ENCODE peak calls at places on chromosomes 6 and 20, in eight cellular contexts. W is AG08395; L is endothelial cell of umbilical vein; N is SK-MEL-5; X is CD8-positive, alpha-beta memory T cell; B is stimulated activated CD4-positive, alpha-beta T cell treated with anti-CD3 and anti-CD28 coated beads, Interleukin-2, amount 100 ng/mL, for 24 hours; R is pancreas; I is epithelial cell of esophagus. H is an unnamed sample.

GRCh38 chr6:108341312-108341711 is 46.5 kb downstream of the AFG1L start:
- DNase-seq in W (no peak), I (no peak), B (no peak), R (no peak), X (no peak), L (no peak), N (no peak), H (no peak)

GRCh38 chr6:166017032-166017635 is 150.5 kb downstream of the TBXT start:
- DNase-seq in R (no peak), B (no peak), X (no peak), I (no peak), L (no peak), N (no peak), W (no peak), H (no peak)

GRCh38 chr6:112017169-112017568 is 36.7 kb upstream of the CCN6 start:
- DNase-seq in B (peak; percentile 51), X (no peak), W (no peak), N (no peak), L (no peak), I (no peak), R (no peak), H (peak; percentile 56)

GRCh38 chr6:89792881-89793280 is 26.7 kb downstream of the MDN1 start:
- DNase-seq in N (peak; percentile 77), W (peak; percentile 41), R (no peak), B (no peak), I (peak; percentile 57), L (peak; percentile 46), X (no peak), H (no peak)

GRCh38 chr20:47936612-47937011 is 151.3 kb upstream of the SULF2 start:
- DNase-seq in W (no peak), I (no peak), L (no peak), R (no peak), X (no peak), N (no peak), B (no peak), H (no peak)

GRCh38 chr20:31517373-31517772 is 3.1 kb downstream of the HM13 start:
- DNase-seq in X (no peak), B (no peak), R (peak; percentile 75), I (peak; percentile 68), N (peak; percentile 89), L (peak; percentile 69), W (peak; percentile 73), H (no peak)

GRCh38 chr6:106973018-106973840 is 1.3 kb downstream of the CD24 start:
- DNase-seq in N (no peak), B (peak; percentile 3), I (peak; percentile 27), R (peak; percentile 29), L (no peak), X (no peak), W (no peak), H (no peak)

GRCh38 chr6:37083243-37084138 is 78.0 kb downstream of the FGD2 start:
- DNase-seq in W (peak; percentile 59), R (peak; percentile 55), L (peak; percentile 16), X (no peak), I (peak; percentile 89), B (no peak), N (no peak), H (no peak)

GRCh38 chr6:100924574-100924973 is 43.4 kb upstream of the ASCC3 start:
- DNase-seq in N (no peak), I (peak; percentile 76), R (no peak), X (no peak), W (no peak), B (no peak), L (no peak), H (no peak)

GRCh38 chr20:57651977-57652864 is 32.0 kb upstream of the ZBP1 start:
- DNase-seq in I (no peak), X (no peak), R (no peak), L (no peak), B (no peak), W (no peak), N (no peak), H (no peak)

GRCh38 chr20:39651645-39652340 is 689.6 kb downstream of the DHX35 start:
- DNase-seq in B (no peak), I (no peak), W (no peak), R (no peak), N (no peak), L (no peak), X (no peak), H (no peak)

GRCh38 chr20:47057661-47058060 is 163.0 kb downstream of the EYA2 start:
- DNase-seq in L (no peak), N (no peak), X (no peak), I (no peak), B (no peak), W (no peak), R (no peak), H (no peak)

GRCh38 chr6:42375007-42375635 is 76.6 kb downstream of the TRERF1 start:
- DNase-seq in I (no peak), L (no peak), R (no peak), W (no peak), N (no peak), B (no peak), X (no peak), H (no peak)

GRCh38 chr6:170144952-170145587 is 145.8 kb downstream of the DLL1 start:
- DNase-seq in B (no peak), X (no peak), W (no peak), L (no peak), I (peak; percentile 89), R (no peak), N (no peak), H (no peak)

GRCh38 chr6:85569323-85569722 is 24.3 kb downstream of the SNX14 start:
- DNase-seq in B (no peak), N (no peak), R (no peak), W (peak; percentile 26), X (no peak), L (peak; percentile 55), I (peak; percentile 24), H (no peak)

GRCh38 chr6:169884158-169884557 is 132.7 kb downstream of the ERMARD start:
- DNase-seq in B (no peak), L (no peak), N (no peak), I (no peak), X (no peak), W (no peak), R (no peak), H (no peak)

GRCh38 chr6:158560787-158561246 is 926 bp downstream of the TMEM181 start:
- DNase-seq in I (peak; percentile 42), R (no peak), W (peak; percentile 39), N (no peak), X (peak; percentile 16), L (peak; percentile 25), B (peak; percentile 37), H (no peak)

GRCh38 chr20:19827818-19828217 is 69.8 kb downstream of the RIN2 start:
- DNase-seq in I (no peak), X (no peak), R (no peak), L (no peak), W (no peak), B (no peak), N (no peak), H (no peak)